ENCODE peak calls at places on chromosome 11, in four cellular contexts. I is GM03348, A is iPS DF 19.7, C is COR-L47. M is an unnamed sample.

GRCh38 chr11:11534981-11535380 is 86.8 kb downstream of the GALNT18 start:
- DNase-seq in I (no peak), A (no peak), C (peak), M (peak)

GRCh38 chr11:128294001-128294684 is 293.2 kb downstream of the ETS1 start:
- DNase-seq in C (no peak), A (no peak), I (no peak), M (no peak)

GRCh38 chr11:106853850-106854401 is 164.3 kb downstream of the GUCY1A2 start:
- DNase-seq in C (no peak), I (no peak), A (no peak), M (no peak)

GRCh38 chr11:69370984-69371709 is 77.2 kb downstream of the MYEOV start:
- DNase-seq in C (no peak), A (no peak), I (no peak), M (no peak)

GRCh38 chr11:93216511-93217121 is 18.8 kb upstream of the SLC36A4 start:
- DNase-seq in C (peak), A (no peak), I (no peak), M (peak)

GRCh38 chr11:127098684-127099083 is 98.1 kb upstream of the KIRREL3 start:
- DNase-seq in A (no peak), I (no peak), C (no peak), M (no peak)

GRCh38 chr11:62152245-62153086 is 28.7 kb downstream of the INCENP start:
- DNase-seq in C (no peak), A (no peak), I (no peak), M (no peak)

GRCh38 chr11:115316682-115317081 is 187.5 kb downstream of the CADM1 start:
- DNase-seq in I (no peak), C (no peak), A (no peak), M (no peak)

GRCh38 chr11:94635072-94635471 is 67.9 kb downstream of the PIWIL4 start:
- DNase-seq in C (no peak), I (no peak), A (no peak), M (no peak)

GRCh38 chr11:20594274-20595061 is 4.9 kb upstream of the SLC6A5 start:
- DNase-seq in C (no peak), A (no peak), I (no peak), M (no peak)

GRCh38 chr11:133342453-133342852 is 189.8 kb downstream of the OPCML start:
- DNase-seq in I (no peak), A (no peak), C (no peak), M (no peak)

GRCh38 chr11:124928942-124929663 is 6.7 kb downstream of the HEPACAM start:
- DNase-seq in I (no peak), C (no peak), A (no peak), M (no peak)

GRCh38 chr11:120137611-120138521 is at the start of gene TRIM29:
- DNase-seq in C (peak), A (no peak), I (peak), M (no peak)

GRCh38 chr11:102986815-102987214 is 31.3 kb upstream of the MMP13 start:
- DNase-seq in C (no peak), A (no peak), I (no peak), M (no peak)

GRCh38 chr11:132632641-132633124 is 899.6 kb downstream of the OPCML start:
- DNase-seq in I (peak), C (no peak), A (no peak), M (peak)

GRCh38 chr11:123690490-123690889 is 36.1 kb upstream of the SCN3B start:
- DNase-seq in A (no peak), I (peak), C (no peak), M (no peak)

GRCh38 chr11:101915811-101916291 is 471 bp downstream of the ANGPTL5 start:
- DNase-seq in A (no peak), I (peak), C (peak), M (peak)

GRCh38 chr11:60872952-60873524 is 5.7 kb downstream of the ZP1 start:
- DNase-seq in I (no peak), A (no peak), C (no peak), M (no peak)

GRCh38 chr11:11416917-11417316 is 63.9 kb upstream of the CSNK2A3 start:
- DNase-seq in C (no peak), A (no peak), I (peak), M (no peak)

GRCh38 chr11:88312665-88313064 is 24.9 kb downstream of the CTSC start:
- DNase-seq in C (no peak), I (peak), A (no peak), M (no peak)